ENCODE peak calls at places on chromosomes 7 and 10, in seven cellular contexts. One of them, this sample, is unnamed. For H4K20me1, the result is how much of the 10 kb centered on the place peaks cover.

GRCh38 chr7:84548366-84549085 is 353.9 kb upstream of the SEMA3A start:
- DNase-seq in DND-41: no peak
- DNase-seq in SK-N-SH: no peak
- DNase-seq in PC-3: no peak
- DNase-seq in OCI-LY7: no peak
- DNase-seq in GM23338: peak
- DNase-seq in H9: no peak
- DNase-seq in this sample: peak

GRCh38 chr10:102593074-102593803 is 51.0 kb upstream of the TRIM8 start:
- DNase-seq in DND-41: no peak
- DNase-seq in SK-N-SH: no peak
- DNase-seq in PC-3: peak
- DNase-seq in OCI-LY7: no peak
- DNase-seq in GM23338: no peak
- DNase-seq in H9: no peak
- DNase-seq in this sample: peak

GRCh38 chr7:12896316-12896715 is 208.9 kb downstream of the ARL4A start:
- DNase-seq in DND-41: no peak
- DNase-seq in SK-N-SH: no peak
- DNase-seq in PC-3: no peak
- DNase-seq in OCI-LY7: no peak
- DNase-seq in GM23338: no peak
- DNase-seq in H9: no peak
- DNase-seq in this sample: no peak

GRCh38 chr10:61761825-61762217 is 99.1 kb downstream of the CABCOCO1 start:
- DNase-seq in DND-41: no peak
- DNase-seq in SK-N-SH: no peak
- DNase-seq in PC-3: peak
- DNase-seq in OCI-LY7: no peak
- DNase-seq in GM23338: no peak
- DNase-seq in H9: no peak
- DNase-seq in this sample: no peak

GRCh38 chr10:103153765-103154197 is 39.3 kb downstream of the NT5C2 start:
- DNase-seq in DND-41: no peak
- DNase-seq in SK-N-SH: no peak
- DNase-seq in PC-3: peak
- DNase-seq in OCI-LY7: no peak
- DNase-seq in GM23338: peak
- DNase-seq in H9: no peak
- DNase-seq in this sample: peak

GRCh38 chr7:48209004-48209600 is 37.8 kb downstream of the ABCA13 start:
- DNase-seq in DND-41: no peak
- DNase-seq in SK-N-SH: no peak
- DNase-seq in PC-3: peak
- DNase-seq in OCI-LY7: no peak
- DNase-seq in GM23338: no peak
- DNase-seq in H9: no peak
- DNase-seq in this sample: no peak

GRCh38 chr7:87128883-87129282 is 23.4 kb upstream of the DMTF1 start:
- DNase-seq in DND-41: no peak
- DNase-seq in SK-N-SH: no peak
- DNase-seq in PC-3: no peak
- DNase-seq in OCI-LY7: no peak
- DNase-seq in GM23338: peak
- DNase-seq in H9: peak
- DNase-seq in this sample: no peak

GRCh38 chr7:51369746-51370145 is 53.1 kb upstream of the COBL start:
- DNase-seq in DND-41: no peak
- DNase-seq in SK-N-SH: no peak
- DNase-seq in PC-3: peak
- DNase-seq in OCI-LY7: peak
- DNase-seq in GM23338: peak
- DNase-seq in H9: no peak
- DNase-seq in this sample: no peak

GRCh38 chr10:36608251-36608650 is 517.1 kb upstream of the ANKRD30A start:
- DNase-seq in DND-41: no peak
- DNase-seq in SK-N-SH: no peak
- DNase-seq in PC-3: peak
- DNase-seq in OCI-LY7: no peak
- DNase-seq in GM23338: no peak
- DNase-seq in H9: no peak
- DNase-seq in this sample: peak

GRCh38 chr7:18345641-18346234 is 149.8 kb upstream of the HDAC9 start:
- DNase-seq in DND-41: peak
- DNase-seq in SK-N-SH: peak
- DNase-seq in PC-3: peak
- DNase-seq in OCI-LY7: peak
- DNase-seq in GM23338: peak
- DNase-seq in H9: peak
- DNase-seq in this sample: peak

GRCh38 chr7:53596230-53596629 is 560.8 kb downstream of the POM121L12 start:
- DNase-seq in DND-41: no peak
- DNase-seq in SK-N-SH: no peak
- DNase-seq in PC-3: peak
- DNase-seq in OCI-LY7: no peak
- DNase-seq in GM23338: peak
- DNase-seq in H9: peak
- DNase-seq in this sample: peak

GRCh38 chr7:70778585-70778984 is 353.4 kb upstream of the GALNT17 start:
- DNase-seq in DND-41: no peak
- DNase-seq in SK-N-SH: no peak
- DNase-seq in PC-3: no peak
- DNase-seq in OCI-LY7: no peak
- DNase-seq in GM23338: no peak
- DNase-seq in H9: no peak
- DNase-seq in this sample: no peak

GRCh38 chr7:70774895-70775527 is 356.9 kb upstream of the GALNT17 start:
- DNase-seq in DND-41: no peak
- DNase-seq in SK-N-SH: no peak
- DNase-seq in PC-3: no peak
- DNase-seq in OCI-LY7: no peak
- DNase-seq in GM23338: no peak
- DNase-seq in H9: no peak
- DNase-seq in this sample: no peak

GRCh38 chr7:70776627-70777101 is 355.3 kb upstream of the GALNT17 start:
- DNase-seq in DND-41: peak
- DNase-seq in SK-N-SH: no peak
- DNase-seq in PC-3: no peak
- DNase-seq in OCI-LY7: no peak
- DNase-seq in GM23338: no peak
- DNase-seq in H9: no peak
- DNase-seq in this sample: peak

GRCh38 chr7:70777251-70777650 is 354.7 kb upstream of the GALNT17 start:
- DNase-seq in DND-41: no peak
- DNase-seq in SK-N-SH: no peak
- DNase-seq in PC-3: no peak
- DNase-seq in OCI-LY7: no peak
- DNase-seq in GM23338: no peak
- DNase-seq in H9: no peak
- DNase-seq in this sample: no peak

GRCh38 chr7:70775570-70776156 is 356.3 kb upstream of the GALNT17 start:
- DNase-seq in DND-41: no peak
- DNase-seq in SK-N-SH: no peak
- DNase-seq in PC-3: no peak
- DNase-seq in OCI-LY7: peak
- DNase-seq in GM23338: peak
- DNase-seq in H9: no peak
- DNase-seq in this sample: peak
- H4K20me1 ChIP-seq in DND-41: under half
- H4K20me1 ChIP-seq in SK-N-SH: under half
- H4K20me1 ChIP-seq in PC-3: under half
- H4K20me1 ChIP-seq in OCI-LY7: under half
- H4K20me1 ChIP-seq in GM23338: under half
- H4K20me1 ChIP-seq in H9: under half
- H4K20me1 ChIP-seq in this sample: under half

GRCh38 chr7:133941496-133941895 is 185.6 kb upstream of the LRGUK start:
- DNase-seq in DND-41: no peak
- DNase-seq in SK-N-SH: no peak
- DNase-seq in PC-3: no peak
- DNase-seq in OCI-LY7: no peak
- DNase-seq in GM23338: no peak
- DNase-seq in H9: no peak
- DNase-seq in this sample: peak

GRCh38 chr7:133940368-133940767 is 186.8 kb upstream of the LRGUK start:
- DNase-seq in DND-41: no peak
- DNase-seq in SK-N-SH: no peak
- DNase-seq in PC-3: no peak
- DNase-seq in OCI-LY7: no peak
- DNase-seq in GM23338: no peak
- DNase-seq in H9: no peak
- DNase-seq in this sample: no peak

GRCh38 chr7:133948588-133948987 is 178.6 kb upstream of the LRGUK start:
- DNase-seq in DND-41: no peak
- DNase-seq in SK-N-SH: peak
- DNase-seq in PC-3: no peak
- DNase-seq in OCI-LY7: no peak
- DNase-seq in GM23338: no peak
- DNase-seq in H9: no peak
- DNase-seq in this sample: no peak

GRCh38 chr7:133947458-133948044 is 179.6 kb upstream of the LRGUK start:
- DNase-seq in DND-41: no peak
- DNase-seq in SK-N-SH: peak
- DNase-seq in PC-3: no peak
- DNase-seq in OCI-LY7: no peak
- DNase-seq in GM23338: no peak
- DNase-seq in H9: no peak
- DNase-seq in this sample: no peak

GRCh38 chr7:133945497-133945896 is 181.6 kb upstream of the LRGUK start:
- DNase-seq in DND-41: no peak
- DNase-seq in SK-N-SH: no peak
- DNase-seq in PC-3: no peak
- DNase-seq in OCI-LY7: no peak
- DNase-seq in GM23338: no peak
- DNase-seq in H9: no peak
- DNase-seq in this sample: peak
- H3K27ac ChIP-seq in DND-41: no peak
- H3K27ac ChIP-seq in SK-N-SH: peak
- H3K27ac ChIP-seq in PC-3: no peak
- H3K27ac ChIP-seq in OCI-LY7: no peak
- H3K27ac ChIP-seq in GM23338: no peak
- H3K27ac ChIP-seq in H9: no peak
- H3K27ac ChIP-seq in this sample: no peak

GRCh38 chr7:151807876-151808275 is 69.0 kb downstream of the PRKAG2 start:
- DNase-seq in DND-41: no peak
- DNase-seq in SK-N-SH: no peak
- DNase-seq in PC-3: no peak
- DNase-seq in OCI-LY7: no peak
- DNase-seq in GM23338: no peak
- DNase-seq in H9: no peak
- DNase-seq in this sample: no peak

GRCh38 chr7:151808296-151809155 is 68.4 kb downstream of the PRKAG2 start:
- DNase-seq in DND-41: no peak
- DNase-seq in SK-N-SH: peak
- DNase-seq in PC-3: peak
- DNase-seq in OCI-LY7: no peak
- DNase-seq in GM23338: no peak
- DNase-seq in H9: no peak
- DNase-seq in this sample: no peak

GRCh38 chr7:151809156-151809863 is 67.6 kb downstream of the PRKAG2 start:
- DNase-seq in DND-41: no peak
- DNase-seq in SK-N-SH: no peak
- DNase-seq in PC-3: no peak
- DNase-seq in OCI-LY7: no peak
- DNase-seq in GM23338: no peak
- DNase-seq in H9: no peak
- DNase-seq in this sample: no peak

GRCh38 chr7:151810434-151811232 is 66.3 kb downstream of the PRKAG2 start:
- DNase-seq in DND-41: no peak
- DNase-seq in SK-N-SH: peak
- DNase-seq in PC-3: no peak
- DNase-seq in OCI-LY7: no peak
- DNase-seq in GM23338: no peak
- DNase-seq in H9: no peak
- DNase-seq in this sample: no peak

GRCh38 chr7:151809864-151810170 is 67.1 kb downstream of the PRKAG2 start:
- DNase-seq in DND-41: no peak
- DNase-seq in SK-N-SH: no peak
- DNase-seq in PC-3: no peak
- DNase-seq in OCI-LY7: no peak
- DNase-seq in GM23338: no peak
- DNase-seq in H9: no peak
- DNase-seq in this sample: no peak
- H4K20me1 ChIP-seq in DND-41: under half
- H4K20me1 ChIP-seq in SK-N-SH: under half
- H4K20me1 ChIP-seq in PC-3: under half
- H4K20me1 ChIP-seq in OCI-LY7: under half
- H4K20me1 ChIP-seq in GM23338: under half
- H4K20me1 ChIP-seq in H9: under half
- H4K20me1 ChIP-seq in this sample: under half

DNA sequence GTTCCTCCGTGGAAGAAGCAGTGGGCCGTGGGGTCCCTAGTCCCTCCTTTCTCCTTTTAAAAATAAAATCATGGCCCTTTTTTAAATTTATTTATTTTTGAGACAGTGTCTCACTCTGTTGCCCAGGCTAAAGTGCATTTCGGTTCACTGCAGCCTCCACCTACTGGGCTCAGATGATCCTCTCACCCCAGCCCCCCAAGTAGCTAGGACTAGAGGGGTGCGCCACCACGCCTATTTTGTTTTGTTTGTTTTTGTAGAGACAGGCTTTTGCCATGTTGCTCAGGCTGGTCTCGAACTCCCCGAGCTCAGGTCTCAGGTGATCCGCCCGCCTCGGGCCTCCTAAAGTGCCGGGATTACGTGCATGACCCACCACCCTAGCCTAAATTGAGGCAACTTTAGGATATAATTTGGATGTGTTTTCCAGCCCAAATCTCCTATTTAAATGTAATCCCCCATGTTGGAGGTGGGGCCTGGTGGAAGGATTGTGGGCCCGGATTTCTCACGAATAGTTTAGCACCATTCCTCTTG is 796 bp downstream of the ZNF736 start:
- DNase-seq in DND-41: peak
- DNase-seq in SK-N-SH: no peak
- DNase-seq in PC-3: no peak
- DNase-seq in OCI-LY7: peak
- DNase-seq in GM23338: peak
- DNase-seq in H9: no peak
- DNase-seq in this sample: no peak
- H3K27ac ChIP-seq in DND-41: peak
- H3K27ac ChIP-seq in SK-N-SH: peak
- H3K27ac ChIP-seq in PC-3: no peak
- H3K27ac ChIP-seq in OCI-LY7: peak
- H3K27ac ChIP-seq in GM23338: peak
- H3K27ac ChIP-seq in H9: no peak
- H3K27ac ChIP-seq in this sample: peak

DNA sequence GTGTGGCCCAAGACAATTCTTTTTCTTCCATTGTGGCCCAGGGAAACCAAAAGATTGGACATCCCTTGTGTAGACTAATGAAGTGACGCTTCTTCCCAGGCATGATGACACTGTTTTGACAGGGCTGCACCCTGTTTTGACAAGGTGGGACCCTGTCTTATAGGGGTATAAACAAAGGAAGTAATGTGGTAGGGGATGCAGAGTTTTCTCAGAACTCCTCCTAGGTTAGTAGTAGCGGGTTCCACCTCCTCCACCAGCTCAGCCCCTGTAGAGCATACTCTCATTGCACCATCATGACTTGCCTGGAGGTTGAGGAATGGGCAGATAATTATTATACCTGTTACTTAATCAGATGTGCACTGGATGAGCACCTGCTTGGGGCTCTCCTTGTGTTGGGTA is 123.1 kb downstream of the CCNY start:
- DNase-seq in DND-41: no peak
- DNase-seq in SK-N-SH: no peak
- DNase-seq in PC-3: no peak
- DNase-seq in OCI-LY7: no peak
- DNase-seq in GM23338: no peak
- DNase-seq in H9: no peak
- DNase-seq in this sample: no peak
- H4K20me1 ChIP-seq in DND-41: half or more
- H4K20me1 ChIP-seq in SK-N-SH: half or more
- H4K20me1 ChIP-seq in PC-3: under half
- H4K20me1 ChIP-seq in OCI-LY7: under half
- H4K20me1 ChIP-seq in GM23338: under half
- H4K20me1 ChIP-seq in H9: under half
- H4K20me1 ChIP-seq in this sample: half or more